ENCODE peak calls at places on chromosomes 11 and 22, in seven cellular contexts. One of them, this sample, is unnamed.

GRCh38 chr11:70577948-70578347 is 179.6 kb downstream of the CTTN start:
- DNase-seq in OCI-M1: no peak
- DNase-seq in hepatic stellate cell: no peak
- DNase-seq in stimulated activated CD4-positive, alpha-beta T cell treated with anti-CD3 and anti-CD28 coated beads, Interleukin-1b, Interleukin-23, amount 100 ng/mL, for 48 hours: no peak
- DNase-seq in iris pigment epithelial cell: no peak
- DNase-seq in M059J: peak; percentile 40
- DNase-seq in GOT3: no peak
- DNase-seq in this sample: no peak

GRCh38 chr22:30506507-30506968 is 1.0 kb upstream of the SEC14L4 start:
- DNase-seq in iris pigment epithelial cell: no peak
- DNase-seq in GOT3: no peak
- DNase-seq in OCI-M1: peak; percentile 43
- DNase-seq in M059J: no peak
- DNase-seq in stimulated activated CD4-positive, alpha-beta T cell treated with anti-CD3 and anti-CD28 coated beads, Interleukin-1b, Interleukin-23, amount 100 ng/mL, for 48 hours: no peak
- DNase-seq in hepatic stellate cell: no peak
- DNase-seq in this sample: no peak

GRCh38 chr11:63813035-63813562 is at the start of gene SPINDOC:
- DNase-seq in iris pigment epithelial cell: peak; percentile 63
- DNase-seq in GOT3: peak; percentile 38
- DNase-seq in stimulated activated CD4-positive, alpha-beta T cell treated with anti-CD3 and anti-CD28 coated beads, Interleukin-1b, Interleukin-23, amount 100 ng/mL, for 48 hours: peak; percentile 65
- DNase-seq in M059J: peak; percentile 73
- DNase-seq in OCI-M1: peak; percentile 75
- DNase-seq in hepatic stellate cell: peak; percentile 96
- DNase-seq in this sample: peak; percentile 97

GRCh38 chr11:111183706-111184105 is 61.8 kb upstream of the POU2AF2 start:
- DNase-seq in iris pigment epithelial cell: peak; percentile 40
- DNase-seq in GOT3: no peak
- DNase-seq in M059J: peak; percentile 46
- DNase-seq in OCI-M1: no peak
- DNase-seq in stimulated activated CD4-positive, alpha-beta T cell treated with anti-CD3 and anti-CD28 coated beads, Interleukin-1b, Interleukin-23, amount 100 ng/mL, for 48 hours: no peak
- DNase-seq in hepatic stellate cell: no peak
- DNase-seq in this sample: no peak

GRCh38 chr11:128582496-128583366 is 4.6 kb downstream of the ETS1 start:
- DNase-seq in GOT3: no peak
- DNase-seq in stimulated activated CD4-positive, alpha-beta T cell treated with anti-CD3 and anti-CD28 coated beads, Interleukin-1b, Interleukin-23, amount 100 ng/mL, for 48 hours: peak; percentile 8
- DNase-seq in iris pigment epithelial cell: peak; percentile 99
- DNase-seq in M059J: peak; percentile 95
- DNase-seq in OCI-M1: no peak
- DNase-seq in hepatic stellate cell: peak; percentile 78
- DNase-seq in this sample: peak; percentile 86

GRCh38 chr11:121459413-121460041 is 6.8 kb upstream of the SORL1-AS1 start:
- DNase-seq in stimulated activated CD4-positive, alpha-beta T cell treated with anti-CD3 and anti-CD28 coated beads, Interleukin-1b, Interleukin-23, amount 100 ng/mL, for 48 hours: peak; percentile 25
- DNase-seq in GOT3: no peak
- DNase-seq in OCI-M1: no peak
- DNase-seq in iris pigment epithelial cell: no peak
- DNase-seq in M059J: no peak
- DNase-seq in hepatic stellate cell: no peak
- DNase-seq in this sample: no peak

GRCh38 chr11:128559496-128560103 is 27.8 kb downstream of the ETS1 start:
- DNase-seq in OCI-M1: no peak
- DNase-seq in iris pigment epithelial cell: no peak
- DNase-seq in GOT3: no peak
- DNase-seq in stimulated activated CD4-positive, alpha-beta T cell treated with anti-CD3 and anti-CD28 coated beads, Interleukin-1b, Interleukin-23, amount 100 ng/mL, for 48 hours: peak; percentile 32
- DNase-seq in hepatic stellate cell: no peak
- DNase-seq in M059J: no peak
- DNase-seq in this sample: no peak

GRCh38 chr22:44755956-44756361 is 3.6 kb downstream of the ARHGAP8 start:
- DNase-seq in OCI-M1: no peak
- DNase-seq in hepatic stellate cell: no peak
- DNase-seq in stimulated activated CD4-positive, alpha-beta T cell treated with anti-CD3 and anti-CD28 coated beads, Interleukin-1b, Interleukin-23, amount 100 ng/mL, for 48 hours: no peak
- DNase-seq in iris pigment epithelial cell: no peak
- DNase-seq in M059J: no peak
- DNase-seq in GOT3: no peak
- DNase-seq in this sample: no peak

GRCh38 chr11:68691402-68691784 is 7.0 kb downstream of the GAL start:
- DNase-seq in stimulated activated CD4-positive, alpha-beta T cell treated with anti-CD3 and anti-CD28 coated beads, Interleukin-1b, Interleukin-23, amount 100 ng/mL, for 48 hours: no peak
- DNase-seq in hepatic stellate cell: no peak
- DNase-seq in GOT3: no peak
- DNase-seq in OCI-M1: no peak
- DNase-seq in iris pigment epithelial cell: no peak
- DNase-seq in M059J: no peak
- DNase-seq in this sample: no peak

GRCh38 chr11:116540645-116541044 is 232.1 kb downstream of the BUD13 start:
- DNase-seq in stimulated activated CD4-positive, alpha-beta T cell treated with anti-CD3 and anti-CD28 coated beads, Interleukin-1b, Interleukin-23, amount 100 ng/mL, for 48 hours: no peak
- DNase-seq in iris pigment epithelial cell: no peak
- DNase-seq in OCI-M1: no peak
- DNase-seq in hepatic stellate cell: no peak
- DNase-seq in GOT3: no peak
- DNase-seq in M059J: no peak
- DNase-seq in this sample: no peak

GRCh38 chr11:134987828-134988227 is 575.8 kb upstream of the B3GAT1 start:
- DNase-seq in OCI-M1: no peak
- DNase-seq in hepatic stellate cell: no peak
- DNase-seq in GOT3: no peak
- DNase-seq in M059J: no peak
- DNase-seq in stimulated activated CD4-positive, alpha-beta T cell treated with anti-CD3 and anti-CD28 coated beads, Interleukin-1b, Interleukin-23, amount 100 ng/mL, for 48 hours: no peak
- DNase-seq in iris pigment epithelial cell: no peak
- DNase-seq in this sample: no peak

GRCh38 chr11:118207079-118207478 is 17.7 kb downstream of the JAML start:
- DNase-seq in hepatic stellate cell: no peak
- DNase-seq in iris pigment epithelial cell: no peak
- DNase-seq in M059J: no peak
- DNase-seq in GOT3: no peak
- DNase-seq in stimulated activated CD4-positive, alpha-beta T cell treated with anti-CD3 and anti-CD28 coated beads, Interleukin-1b, Interleukin-23, amount 100 ng/mL, for 48 hours: no peak
- DNase-seq in OCI-M1: no peak
- DNase-seq in this sample: no peak

GRCh38 chr11:130023204-130023603 is 20.6 kb upstream of the PRDM10 start:
- DNase-seq in stimulated activated CD4-positive, alpha-beta T cell treated with anti-CD3 and anti-CD28 coated beads, Interleukin-1b, Interleukin-23, amount 100 ng/mL, for 48 hours: no peak
- DNase-seq in GOT3: no peak
- DNase-seq in hepatic stellate cell: peak; percentile 69
- DNase-seq in M059J: peak; percentile 93
- DNase-seq in iris pigment epithelial cell: peak; percentile 83
- DNase-seq in OCI-M1: peak; percentile 14
- DNase-seq in this sample: peak; percentile 83

GRCh38 chr11:72111803-72112540 is 523 bp downstream of the ANAPC15 start:
- DNase-seq in iris pigment epithelial cell: peak; percentile 100
- DNase-seq in OCI-M1: peak; percentile 100
- DNase-seq in GOT3: peak; percentile 95
- DNase-seq in hepatic stellate cell: peak; percentile 91
- DNase-seq in stimulated activated CD4-positive, alpha-beta T cell treated with anti-CD3 and anti-CD28 coated beads, Interleukin-1b, Interleukin-23, amount 100 ng/mL, for 48 hours: peak; percentile 87
- DNase-seq in M059J: peak; percentile 100
- DNase-seq in this sample: peak; percentile 84

GRCh38 chr11:35282226-35282882 is 137.0 kb downstream of the SLC1A2 start:
- DNase-seq in GOT3: no peak
- DNase-seq in OCI-M1: peak; percentile 26
- DNase-seq in iris pigment epithelial cell: peak; percentile 83
- DNase-seq in stimulated activated CD4-positive, alpha-beta T cell treated with anti-CD3 and anti-CD28 coated beads, Interleukin-1b, Interleukin-23, amount 100 ng/mL, for 48 hours: no peak
- DNase-seq in hepatic stellate cell: no peak
- DNase-seq in M059J: peak; percentile 84
- DNase-seq in this sample: no peak

This sample was measured in AG08396.